ENCODE peak calls at places on chromosomes 1 and 21, in ten cellular contexts. U, B, M, H, D, X, K, L, N and C are unnamed samples.
A peak's percentile ranks its signal among the peaks of the same experiment; 100 is the strongest.

GRCh38 chr1:6099787-6100765 is 54.4 kb downstream of the KCNAB2 start:
- DNase-seq in U (no peak), B (no peak), M (peak; percentile 5), H (no peak), D (no peak), X (no peak), K (peak; percentile 3), L (no peak), N (no peak), C (no peak)

GRCh38 chr1:222709700-222710153 is 2.6 kb downstream of the AIDA start:
- DNase-seq in U (no peak), B (no peak), M (no peak), H (no peak), D (no peak), X (no peak), K (no peak), L (no peak), N (no peak), C (no peak)

GRCh38 chr1:7970250-7970649 is 8.7 kb downstream of the PARK7 start:
- DNase-seq in U (no peak), B (no peak), M (no peak), H (no peak), D (no peak), X (no peak), K (no peak), L (no peak), N (no peak), C (no peak)

GRCh38 chr1:11487196-11487751 is 8.3 kb downstream of the DISP3 start:
- DNase-seq in U (no peak), B (no peak), M (no peak), H (no peak), D (no peak), X (no peak), K (no peak), L (no peak), N (no peak), C (no peak)

GRCh38 chr1:181087400-181087901 is 1.0 kb upstream of the IER5 start:
- DNase-seq in U (no peak), B (no peak), M (no peak), H (no peak), D (no peak), X (no peak), K (no peak), L (no peak), N (no peak), C (no peak)

GRCh38 chr21:28311776-28312175 is 680.9 kb downstream of the LTN1 start:
- DNase-seq in U (peak; percentile 20), B (no peak), M (no peak), H (no peak), D (no peak), X (no peak), K (no peak), L (no peak), N (no peak), C (no peak)

GRCh38 chr1:54814571-54814970 is 13.4 kb upstream of the TTC22 start:
- DNase-seq in U (no peak), B (no peak), M (no peak), H (peak; percentile 39), D (no peak), X (no peak), K (no peak), L (no peak), N (no peak), C (no peak)

GRCh38 chr1:87402192-87403046 is 73.7 kb downstream of the LMO4 start:
- DNase-seq in U (peak; percentile 22), B (no peak), M (no peak), H (no peak), D (peak; percentile 69), X (peak; percentile 71), K (no peak), L (no peak), N (no peak), C (no peak)

GRCh38 chr1:200180821-200181220 is 153.3 kb downstream of the NR5A2 start:
- DNase-seq in U (peak; percentile 68), B (no peak), M (no peak), H (no peak), D (peak; percentile 45), X (peak; percentile 85), K (no peak), L (no peak), N (peak; percentile 31), C (no peak)

GRCh38 chr1:6414881-6415280 is 4.8 kb downstream of the HES2 start:
- DNase-seq in U (no peak), B (no peak), M (no peak), H (no peak), D (no peak), X (no peak), K (no peak), L (no peak), N (no peak), C (no peak)

GRCh38 chr1:227449051-227449450 is 114.3 kb upstream of the ZNF678 start:
- DNase-seq in U (peak; percentile 13), B (no peak), M (no peak), H (peak; percentile 64), D (no peak), X (no peak), K (peak; percentile 27), L (no peak), N (peak; percentile 35), C (no peak)

GRCh38 chr1:215488850-215489249 is 78.3 kb upstream of the KCTD3 start:
- DNase-seq in U (no peak), B (no peak), M (no peak), H (no peak), D (no peak), X (no peak), K (no peak), L (no peak), N (no peak), C (no peak)

GRCh38 chr1:41341756-41342562 is 19.3 kb upstream of the FOXO6 start:
- DNase-seq in U (no peak), B (no peak), M (no peak), H (peak; percentile 56), D (no peak), X (no peak), K (no peak), L (no peak), N (no peak), C (no peak)

GRCh38 chr1:204067935-204068334 is 5.0 kb upstream of the SOX13 start:
- DNase-seq in U (no peak), B (no peak), M (no peak), H (no peak), D (no peak), X (no peak), K (no peak), L (no peak), N (no peak), C (no peak)

GRCh38 chr1:54289061-54289938 is 89.3 kb downstream of the MRPL37 start:
- DNase-seq in U (no peak), B (no peak), M (no peak), H (no peak), D (no peak), X (no peak), K (no peak), L (no peak), N (no peak), C (no peak)

GRCh38 chr1:92486251-92487077 is at the start of gene GFI1:
- DNase-seq in U (no peak), B (no peak), M (peak; percentile 32), H (peak; percentile 87), D (no peak), X (no peak), K (peak; percentile 68), L (no peak), N (peak; percentile 38), C (no peak)

GRCh38 chr21:41950941-41951408 is 2.8 kb downstream of the C2CD2 start:
- DNase-seq in U (no peak), B (no peak), M (no peak), H (no peak), D (no peak), X (no peak), K (no peak), L (no peak), N (no peak), C (no peak)

GRCh38 chr1:74712863-74713262 is 20.0 kb downstream of the CRYZ start:
- DNase-seq in U (no peak), B (no peak), M (no peak), H (no peak), D (no peak), X (no peak), K (no peak), L (no peak), N (peak; percentile 9), C (no peak)

GRCh38 chr1:39727221-39727931 is 11.3 kb upstream of the PPIE start:
- DNase-seq in U (no peak), B (no peak), M (no peak), H (no peak), D (no peak), X (no peak), K (no peak), L (no peak), N (no peak), C (no peak)

GRCh38 chr1:18297896-18298648 is 182.7 kb upstream of the KLHDC7A start:
- DNase-seq in U (no peak), B (no peak), M (no peak), H (no peak), D (no peak), X (no peak), K (no peak), L (no peak), N (no peak), C (no peak)